ENCODE peak calls at places on chromosomes 4 and X, in seven cellular contexts. X, E, T, K, V, L and S are unnamed samples.

GRCh38 chr4:68797618-68798017 is 18.2 kb upstream of the UGT2B10 start:
- DNase-seq in X (no peak), E (no peak), T (no peak), K (no peak), V (no peak), L (no peak), S (no peak)

GRCh38 chrX:72123471-72124185 is 8.1 kb downstream of the RTL5 start:
- DNase-seq in X (no peak), E (no peak), T (no peak), K (no peak), V (no peak), L (no peak), S (no peak)

GRCh38 chrX:150897371-150898319 is 823 bp downstream of the CD99L2 start:
- DNase-seq in X (no peak), E (peak), T (no peak), K (no peak), V (peak), L (no peak), S (no peak)

GRCh38 chrX:155027509-155028066 is 944 bp downstream of the FUNDC2 start:
- DNase-seq in X (no peak), E (no peak), T (peak), K (peak), V (no peak), L (no peak), S (peak)

GRCh38 chrX:43822015-43822414 is 60.2 kb downstream of the MAOB start:
- DNase-seq in X (no peak), E (no peak), T (peak), K (no peak), V (no peak), L (no peak), S (no peak)

GRCh38 chr4:74039065-74039763 is 725 bp upstream of the CXCL3 start:
- DNase-seq in X (no peak), E (peak), T (no peak), K (no peak), V (no peak), L (no peak), S (no peak)

GRCh38 chr4:7332216-7333023 is 102.3 kb downstream of the PSAPL1 start:
- DNase-seq in X (no peak), E (no peak), T (no peak), K (no peak), V (no peak), L (no peak), S (no peak)

GRCh38 chr4:79209822-79210635 is 115.8 kb downstream of the NAA11 start:
- DNase-seq in X (peak), E (no peak), T (no peak), K (peak), V (no peak), L (no peak), S (no peak)

GRCh38 chrX:129577473-129577872 is 37.4 kb downstream of the OCRL start:
- DNase-seq in X (peak), E (peak), T (no peak), K (no peak), V (no peak), L (no peak), S (no peak)

GRCh38 chr4:154578919-154579318 is 11.6 kb downstream of the FGA start:
- DNase-seq in X (no peak), E (no peak), T (no peak), K (no peak), V (no peak), L (no peak), S (no peak)

GRCh38 chrX:16771483-16772398 is 14.5 kb upstream of the TXLNG start:
- DNase-seq in X (peak), E (peak), T (peak), K (peak), V (peak), L (no peak), S (peak)

GRCh38 chrX:19673334-19674040 is 158.2 kb upstream of the MAP3K15 start:
- DNase-seq in X (no peak), E (no peak), T (peak), K (peak), V (no peak), L (no peak), S (no peak)

GRCh38 chr4:75980576-75980975 is 10.2 kb downstream of the SDAD1 start:
- DNase-seq in X (no peak), E (no peak), T (no peak), K (no peak), V (no peak), L (no peak), S (no peak)

GRCh38 chr4:100372432-100372831 is 145.4 kb downstream of the EMCN start:
- DNase-seq in X (no peak), E (peak), T (no peak), K (peak), V (peak), L (no peak), S (peak)

GRCh38 chr4:70158576-70158975 is 4.5 kb downstream of the PRR27 start:
- DNase-seq in X (no peak), E (no peak), T (no peak), K (no peak), V (no peak), L (no peak), S (peak)

GRCh38 chr4:38069271-38069760 is 109.1 kb downstream of the PTTG2 start:
- DNase-seq in X (peak), E (peak), T (no peak), K (no peak), V (no peak), L (no peak), S (no peak)

GRCh38 chr4:155805016-155805415 is 46.2 kb downstream of the GUCY1B1 start:
- DNase-seq in X (no peak), E (no peak), T (no peak), K (no peak), V (no peak), L (no peak), S (no peak)

GRCh38 chr4:26858947-26859401 is 1.7 kb upstream of the STIM2 start:
- DNase-seq in X (no peak), E (no peak), T (no peak), K (no peak), V (no peak), L (no peak), S (no peak)

GRCh38 chr4:177108708-177109107 is 201.0 kb upstream of the NEIL3 start:
- DNase-seq in X (no peak), E (no peak), T (no peak), K (no peak), V (no peak), L (no peak), S (peak)

GRCh38 chr4:117134386-117134785 is 49.0 kb upstream of the TRAM1L1 start:
- DNase-seq in X (no peak), E (peak), T (peak), K (peak), V (no peak), L (peak), S (peak)

GRCh38 chr4:119130365-119131065 is 5.1 kb upstream of the MYOZ2 start:
- DNase-seq in X (no peak), E (no peak), T (no peak), K (no peak), V (no peak), L (no peak), S (peak)

GRCh38 chrX:37787353-37787869 is 7.6 kb downstream of the CYBB start:
- DNase-seq in X (no peak), E (no peak), T (no peak), K (no peak), V (no peak), L (no peak), S (no peak)

GRCh38 chr4:3486556-3487270 is 23.6 kb downstream of the DOK7 start:
- DNase-seq in X (no peak), E (peak), T (no peak), K (no peak), V (no peak), L (no peak), S (no peak)

GRCh38 chr4:27154706-27155105 is 294.1 kb downstream of the STIM2 start:
- DNase-seq in X (no peak), E (no peak), T (no peak), K (no peak), V (no peak), L (no peak), S (no peak)

GRCh38 chr4:150297861-150298474 is 219.7 kb downstream of the DCLK2 start:
- DNase-seq in X (peak), E (peak), T (peak), K (peak), V (no peak), L (peak), S (peak)

GRCh38 chrX:74291964-74292891 is 11.8 kb upstream of the ZCCHC13 start:
- DNase-seq in X (peak), E (peak), T (peak), K (peak), V (peak), L (peak), S (peak)

GRCh38 chr4:8727546-8728510 is 135.3 kb downstream of the CPZ start:
- DNase-seq in X (no peak), E (peak), T (no peak), K (no peak), V (peak), L (no peak), S (no peak)

GRCh38 chrX:133921764-133922389 is 63.5 kb downstream of the GPC3 start:
- DNase-seq in X (peak), E (peak), T (peak), K (peak), V (peak), L (no peak), S (peak)

GRCh38 chr4:3318561-3319021 is 25.8 kb downstream of the RGS12 start:
- DNase-seq in X (peak), E (no peak), T (no peak), K (no peak), V (peak), L (no peak), S (no peak)

GRCh38 chrX:57918750-57919436 is 8.6 kb upstream of the ZXDA start:
- DNase-seq in X (no peak), E (peak), T (peak), K (peak), V (peak), L (no peak), S (peak)

GRCh38 chr4:5421416-5421815 is 286.9 kb downstream of the EVC2 start:
- DNase-seq in X (no peak), E (no peak), T (no peak), K (no peak), V (no peak), L (no peak), S (no peak)

GRCh38 chrX:87664381-87664780 is 146.8 kb downstream of the KLHL4 start:
- DNase-seq in X (no peak), E (peak), T (no peak), K (no peak), V (no peak), L (no peak), S (peak)

GRCh38 chrX:53717205-53717604 is 30.7 kb upstream of the HUWE1 start:
- DNase-seq in X (no peak), E (no peak), T (no peak), K (no peak), V (no peak), L (peak), S (no peak)

GRCh38 chrX:145506225-145506624 is 258.9 kb downstream of the SPANXN1 start:
- DNase-seq in X (no peak), E (no peak), T (no peak), K (no peak), V (no peak), L (no peak), S (peak)

GRCh38 chr4:180455226-180455625 is 1788.0 kb upstream of the TENM3 start:
- DNase-seq in X (no peak), E (no peak), T (no peak), K (no peak), V (no peak), L (no peak), S (peak)

GRCh38 chr4:25890653-25891485 is 23.2 kb upstream of the SMIM20 start:
- DNase-seq in X (no peak), E (no peak), T (no peak), K (no peak), V (peak), L (no peak), S (no peak)

GRCh38 chr4:38661371-38661770 is 2.6 kb upstream of the KLF3 start:
- DNase-seq in X (no peak), E (no peak), T (no peak), K (no peak), V (no peak), L (no peak), S (no peak)

GRCh38 chrX:101071585-101071984 is 7.1 kb upstream of the TMEM35A start:
- DNase-seq in X (peak), E (no peak), T (no peak), K (no peak), V (no peak), L (no peak), S (no peak)

GRCh38 chr4:1629704-1630093 is 54.4 kb downstream of the FAM53A start:
- DNase-seq in X (no peak), E (no peak), T (no peak), K (no peak), V (no peak), L (no peak), S (no peak)

GRCh38 chr4:1631136-1631535 is 53.0 kb downstream of the FAM53A start:
- DNase-seq in X (no peak), E (no peak), T (no peak), K (no peak), V (no peak), L (no peak), S (no peak)

GRCh38 chr4:1632109-1633104 is 51.7 kb downstream of the FAM53A start:
- DNase-seq in X (no peak), E (no peak), T (no peak), K (no peak), V (no peak), L (no peak), S (no peak)

GRCh38 chr4:1628892-1629703 is 55.0 kb downstream of the FAM53A start:
- DNase-seq in X (peak), E (peak), T (peak), K (peak), V (peak), L (no peak), S (peak)

GRCh38 chr4:1630266-1630665 is 53.8 kb downstream of the FAM53A start:
- DNase-seq in X (no peak), E (no peak), T (no peak), K (no peak), V (no peak), L (no peak), S (no peak)
- TF ChIP-seq JUND in X (no peak), E (no peak), T (no peak), K (no peak), V (no peak), L (no peak), S (no peak)

GRCh38 chrX:124518888-124519287 is 172.5 kb downstream of the SH2D1A start:
- DNase-seq in X (no peak), E (no peak), T (no peak), K (no peak), V (no peak), L (no peak), S (no peak)
- TF ChIP-seq JUND in X (no peak), E (no peak), T (no peak), K (no peak), V (no peak), L (no peak), S (no peak)

DNA sequence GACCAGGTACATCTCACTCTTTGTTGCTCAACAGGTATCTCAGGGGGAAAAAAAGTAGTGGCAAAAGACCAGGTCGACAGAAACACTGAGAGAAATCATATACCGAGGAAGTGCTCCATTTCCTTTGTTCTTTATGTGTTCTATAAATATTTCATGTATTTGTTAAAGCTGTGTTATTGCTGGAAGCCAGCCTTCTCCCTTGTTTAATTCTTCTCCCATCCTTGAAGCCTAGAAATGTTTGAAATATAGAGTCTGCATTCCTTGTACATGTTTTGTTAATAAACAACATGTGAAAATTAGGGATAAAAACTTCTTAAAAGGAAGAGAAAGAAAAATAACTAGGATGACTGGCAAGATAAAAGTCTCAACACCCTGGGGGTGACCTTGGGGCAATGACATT is 186.2 kb downstream of the ANKRD50 start:
- DNase-seq in X (no peak), E (no peak), T (no peak), K (no peak), V (no peak), L (no peak), S (no peak)
- TF ChIP-seq JUND in X (no peak), E (no peak), T (no peak), K (no peak), V (no peak), L (no peak), S (no peak)

GRCh38 chrX:112760697-112761096 is 79.9 kb downstream of the AMOT start:
- DNase-seq in X (no peak), E (no peak), T (no peak), K (no peak), V (no peak), L (peak), S (no peak)
- TF ChIP-seq JUND in X (no peak), E (no peak), T (no peak), K (no peak), V (no peak), L (no peak), S (no peak)

DNA sequence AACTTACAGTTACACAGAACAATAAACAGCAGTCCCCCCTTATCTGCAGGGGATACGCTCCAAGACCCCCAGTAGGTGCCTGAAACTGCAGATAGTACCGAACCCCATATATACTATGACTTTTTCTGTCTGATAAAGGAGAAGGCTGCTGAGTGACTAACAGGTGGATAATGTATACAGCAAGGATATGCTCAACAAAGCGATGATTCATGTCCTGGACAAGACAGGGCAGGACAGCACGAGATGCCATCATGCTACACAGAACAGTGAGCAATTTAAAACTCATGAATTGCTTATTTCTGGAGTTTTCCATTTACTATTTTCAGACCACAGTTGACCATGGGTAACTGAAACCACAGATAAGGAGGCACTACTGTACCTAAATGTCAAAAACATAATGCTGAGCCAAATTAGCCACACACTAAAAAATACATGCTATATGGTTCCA is 76.1 kb downstream of the MANBA start:
- DNase-seq in X (no peak), E (no peak), T (peak), K (no peak), V (no peak), L (peak), S (no peak)
- TF ChIP-seq JUND in X (peak), E (peak), T (peak), K (no peak), V (no peak), L (no peak), S (no peak)

GRCh38 chr4:156974264-156974663 is 2.7 kb upstream of the PDGFC start:
- DNase-seq in X (no peak), E (no peak), T (no peak), K (no peak), V (no peak), L (no peak), S (no peak)

GRCh38 chr4:156971623-156972369 is at the start of gene PDGFC:
- DNase-seq in X (peak), E (peak), T (no peak), K (peak), V (peak), L (no peak), S (peak)

GRCh38 chr4:156970501-156971167 is 965 bp downstream of the PDGFC start:
- DNase-seq in X (no peak), E (peak), T (no peak), K (peak), V (peak), L (no peak), S (peak)

GRCh38 chr4:156971168-156971601 is 414 bp downstream of the PDGFC start:
- DNase-seq in X (no peak), E (peak), T (no peak), K (no peak), V (peak), L (no peak), S (peak)

GRCh38 chr4:156972370-156972980 is 876 bp upstream of the PDGFC start:
- DNase-seq in X (no peak), E (no peak), T (no peak), K (no peak), V (no peak), L (no peak), S (peak)
- TF ChIP-seq JUND in X (no peak), E (no peak), T (no peak), K (no peak), V (no peak), L (no peak), S (no peak)